ENCODE peak calls at places on chromosomes 13 and 19, in five cellular contexts. X is mucosa of descending colon, Q is Karpas-422, C is dorsolateral prefrontal cortex, M is GM23338. G is an unnamed sample.
A peak's percentile ranks its signal among the peaks of the same experiment; 100 is the strongest.

GRCh38 chr19:38812841-38813320 is at the start of gene LGALS4:
- DNase-seq in Q (no peak), X (peak; percentile 93), M (no peak), C (no peak), G (no peak)

GRCh38 chr13:31749929-31750328 is 10.6 kb downstream of the RXFP2 start:
- DNase-seq in M (no peak), Q (peak; percentile 27), X (no peak), C (no peak), G (peak; percentile 65)

GRCh38 chr13:73090116-73090811 is 31.5 kb downstream of the KLF5 start:
- DNase-seq in X (peak; percentile 48), C (no peak), M (peak; percentile 72), Q (no peak), G (peak; percentile 67)

GRCh38 chr13:107518780-107519179 is 696.6 kb downstream of the LIG4 start:
- DNase-seq in C (no peak), Q (no peak), X (no peak), M (no peak), G (no peak)

GRCh38 chr19:40249201-40249600 is 22.7 kb upstream of the CCNP start:
- DNase-seq in Q (no peak), C (no peak), X (no peak), M (no peak), G (no peak)

GRCh38 chr13:51328488-51328887 is 11.0 kb upstream of the SERPINE3 start:
- DNase-seq in X (no peak), M (peak; percentile 97), Q (no peak), C (no peak), G (no peak)

GRCh38 chr13:50030315-50030714 is 15.1 kb downstream of the KCNRG start:
- DNase-seq in Q (no peak), X (no peak), M (peak; percentile 15), C (no peak), G (no peak)

GRCh38 chr19:2636897-2637683 is 65.4 kb downstream of the GNG7 start:
- DNase-seq in Q (peak; percentile 84), X (peak; percentile 70), M (peak; percentile 75), C (peak; percentile 70), G (no peak)

GRCh38 chr13:59677966-59678814 is 485.5 kb downstream of the DIAPH3 start:
- DNase-seq in Q (peak; percentile 81), C (no peak), X (no peak), M (peak; percentile 78), G (peak; percentile 58)

GRCh38 chr13:20566424-20566916 is 487 bp upstream of the IFT88 start:
- DNase-seq in M (peak; percentile 77), Q (no peak), X (no peak), C (peak; percentile 48), G (peak; percentile 19)

GRCh38 chr19:43532571-43532961 is 422 bp upstream of the ZNF575 start:
- DNase-seq in C (no peak), M (no peak), X (peak; percentile 81), Q (peak; percentile 86), G (no peak)

GRCh38 chr19:7870571-7871279 is 3.5 kb downstream of the PRR36 start:
- DNase-seq in X (peak; percentile 79), M (peak; percentile 96), C (peak; percentile 52), Q (peak; percentile 94), G (no peak)

GRCh38 chr13:113535381-113535781 is 44.9 kb upstream of the DCUN1D2 start:
- DNase-seq in M (no peak), Q (no peak), X (peak; percentile 59), C (no peak), G (no peak)

GRCh38 chr19:6059396-6059947 is 50.8 kb downstream of the RFX2 start:
- DNase-seq in X (no peak), Q (no peak), C (no peak), M (no peak), G (no peak)

GRCh38 chr19:36150586-36150985 is 1.7 kb downstream of the COX7A1 start:
- DNase-seq in M (no peak), Q (no peak), C (no peak), X (peak; percentile 24), G (no peak)

GRCh38 chr19:36152886-36153525 is 759 bp upstream of the COX7A1 start:
- DNase-seq in M (no peak), X (no peak), Q (no peak), C (no peak), G (no peak)

GRCh38 chr19:36151144-36152051 is 849 bp downstream of the COX7A1 start:
- DNase-seq in C (no peak), X (peak; percentile 34), Q (no peak), M (peak; percentile 89), G (no peak)

GRCh38 chr19:36152061-36152885 is at the start of gene COX7A1:
- DNase-seq in C (peak; percentile 35), M (peak; percentile 69), Q (no peak), X (peak; percentile 46), G (no peak)

GRCh38 chr19:36149673-36150406 is 2.4 kb downstream of the COX7A1 start:
- DNase-seq in X (peak; percentile 21), C (no peak), M (no peak), Q (no peak), G (no peak)
- H3K4me3 ChIP-seq in X (no peak overlapping the region), C (no peak overlapping the region), M (no peak overlapping the region), Q (no peak overlapping the region), G (no peak overlapping the region)

DNA sequence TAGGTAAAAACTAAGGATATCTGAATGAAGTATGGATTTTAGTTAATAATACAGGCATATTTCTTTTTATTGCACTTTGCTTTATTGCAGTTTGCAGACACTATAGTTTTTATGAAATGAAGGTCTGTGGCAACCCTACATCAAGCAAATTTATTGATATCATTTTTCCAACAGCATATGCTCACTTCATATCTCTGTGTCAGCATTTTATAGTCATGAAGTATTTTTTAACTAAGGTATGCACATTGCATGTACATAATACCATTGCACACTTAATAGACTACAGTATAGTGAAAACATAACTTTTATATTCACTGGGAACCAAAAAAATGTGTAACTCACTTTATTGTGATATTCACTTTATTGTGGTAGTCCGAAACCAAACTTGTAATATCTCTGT is 236.3 kb downstream of the SUCLA2 start:
- DNase-seq in X (no peak), C (no peak), Q (no peak), M (no peak), G (no peak)
- H3K4me3 ChIP-seq in X (no peak overlapping the region), C (no peak overlapping the region), Q (no peak overlapping the region), M (no peak overlapping the region), G (no peak overlapping the region)

GRCh38 chr19:45814851-45815481 is at the start of gene RSPH6A:
- DNase-seq in M (peak; percentile 68), X (no peak), Q (no peak), C (no peak), G (no peak)

GRCh38 chr19:45816236-45817009 is 1.3 kb upstream of the RSPH6A start:
- DNase-seq in X (peak; percentile 38), Q (no peak), M (peak; percentile 60), C (no peak), G (no peak)

GRCh38 chr19:45814166-45814780 is 835 bp downstream of the RSPH6A start:
- DNase-seq in C (no peak), Q (no peak), X (no peak), M (no peak), G (no peak)

GRCh38 chr19:45817010-45817724 is 2.1 kb upstream of the RSPH6A start:
- DNase-seq in X (peak; percentile 96), C (peak; percentile 88), Q (peak; percentile 99), M (peak; percentile 98), G (peak; percentile 89)

DNA sequence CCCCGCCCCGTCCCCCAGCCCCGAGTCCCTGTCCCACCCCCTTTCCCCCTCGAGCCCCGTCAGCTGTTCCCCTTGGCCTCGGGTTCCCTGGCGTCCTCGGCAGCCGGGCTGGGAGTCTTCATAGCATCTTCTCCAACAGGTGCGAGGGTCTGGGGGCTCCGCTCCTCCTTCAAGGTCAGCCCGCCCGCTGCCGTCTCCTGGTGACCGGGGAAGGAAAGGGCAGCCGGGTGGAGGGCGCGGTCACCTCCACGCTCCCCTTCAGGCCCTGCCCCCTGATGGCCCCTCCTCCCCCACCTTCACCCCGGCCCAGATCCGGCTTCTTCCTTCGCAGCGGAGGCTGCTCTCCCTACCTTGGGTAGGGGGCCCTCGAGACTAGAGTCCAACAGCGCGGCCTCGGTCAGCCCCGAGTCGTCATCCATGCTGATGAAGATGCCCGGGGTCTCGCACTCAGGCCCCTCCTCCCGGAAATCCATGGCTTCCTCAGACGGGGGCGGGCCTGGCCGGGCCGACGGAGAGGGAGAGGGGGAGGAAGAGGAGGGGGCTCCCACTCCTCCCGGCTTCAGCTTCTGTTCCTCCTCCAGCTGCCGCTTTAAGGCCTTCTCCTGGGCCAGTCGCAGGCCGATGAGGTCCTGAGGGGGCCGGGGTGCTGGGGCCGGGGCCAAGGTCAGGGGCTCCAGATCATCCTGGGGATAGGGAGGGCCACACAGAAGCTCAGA is 551 bp upstream of the RSPH6A start:
- DNase-seq in C (no peak), M (peak; percentile 95), Q (no peak), X (peak; percentile 34), G (no peak)
- H3K4me3 ChIP-seq in C (peak overlapping the region; percentile 34), M (peak overlapping the region; percentile 79), Q (no peak overlapping the region), X (no peak overlapping the region), G (no peak overlapping the region)

DNA sequence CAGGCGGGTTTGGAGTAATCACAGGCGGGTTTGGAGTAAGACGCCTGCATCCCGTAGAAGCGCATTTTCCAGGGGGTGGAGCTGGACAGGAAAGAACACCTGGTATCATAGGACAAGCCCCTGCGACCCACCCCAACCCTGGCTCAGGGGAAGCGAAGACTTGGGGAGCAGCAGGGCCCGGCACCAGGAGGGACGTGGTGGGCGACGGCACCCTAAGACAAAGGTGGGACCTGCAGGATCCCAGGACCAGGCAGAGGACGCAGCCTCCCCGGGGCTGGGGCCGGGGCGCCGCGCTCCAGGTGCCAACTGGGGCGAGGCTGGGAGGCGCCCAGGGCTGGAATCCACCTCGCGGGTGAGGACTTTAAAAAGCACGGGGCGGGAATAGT is 520 bp downstream of the ZNF600 start:
- DNase-seq in X (peak; percentile 61), C (no peak), Q (peak; percentile 64), M (peak; percentile 39), G (no peak)
- H3K4me3 ChIP-seq in X (peak overlapping the region; percentile 42), C (peak overlapping the region; percentile 54), Q (peak overlapping the region; percentile 96), M (peak overlapping the region; percentile 94), G (peak overlapping the region; percentile 66)

GRCh38 chr13:39034085-39034484 is 3.8 kb downstream of the PROSER1 start:
- DNase-seq in X (no peak), C (no peak), M (no peak), Q (no peak), G (no peak)
- H3K4me3 ChIP-seq in X (no peak overlapping the region), C (no peak overlapping the region), M (peak overlapping the region; percentile 86), Q (peak overlapping the region; percentile 73), G (no peak overlapping the region)

GRCh38 chr13:46896346-46897138 is at the start of gene HTR2A:
- DNase-seq in M (peak; percentile 12), C (peak; percentile 68), Q (no peak), X (no peak), G (no peak)

GRCh38 chr13:46894534-46894906 is 2.3 kb downstream of the HTR2A start:
- DNase-seq in C (no peak), M (no peak), Q (no peak), X (no peak), G (peak; percentile 39)

GRCh38 chr13:46893820-46894533 is 2.9 kb downstream of the HTR2A start:
- DNase-seq in M (peak; percentile 78), X (peak; percentile 75), C (peak; percentile 65), Q (peak; percentile 82), G (peak; percentile 50)

GRCh38 chr13:46893221-46893620 is 3.6 kb downstream of the HTR2A start:
- DNase-seq in C (no peak), X (no peak), M (peak; percentile 37), Q (no peak), G (no peak)
- H3K4me3 ChIP-seq in C (peak overlapping the region; percentile 64), X (no peak overlapping the region), M (peak overlapping the region; percentile 82), Q (no peak overlapping the region), G (peak overlapping the region; percentile 62)